ENCODE peak calls at places on chromosomes 3 and 15, in eight cellular contexts. One of them, this sample, is unnamed. For H3K27me3, the result is how much of the 10 kb centered on the place peaks cover.

GRCh38 chr3:194139085-194139976 is 3.4 kb downstream of the HES1 start:
- DNase-seq in transverse colon: no peak
- DNase-seq in gastrocnemius medialis: no peak
- DNase-seq in psoas muscle: peak
- DNase-seq in CD8-positive, alpha-beta memory T cell: no peak
- DNase-seq in bronchial epithelial cell: peak
- DNase-seq in colonic mucosa: no peak
- DNase-seq in K562: peak
- DNase-seq in this sample: peak

GRCh38 chr3:14691239-14691638 is 16.3 kb downstream of the C3orf20 start:
- DNase-seq in transverse colon: no peak
- DNase-seq in gastrocnemius medialis: no peak
- DNase-seq in psoas muscle: no peak
- DNase-seq in CD8-positive, alpha-beta memory T cell: no peak
- DNase-seq in bronchial epithelial cell: no peak
- DNase-seq in colonic mucosa: no peak
- DNase-seq in K562: no peak
- DNase-seq in this sample: no peak

GRCh38 chr15:28086175-28086703 is 12.9 kb downstream of the OCA2 start:
- DNase-seq in transverse colon: peak
- DNase-seq in gastrocnemius medialis: no peak
- DNase-seq in psoas muscle: no peak
- DNase-seq in CD8-positive, alpha-beta memory T cell: peak
- DNase-seq in bronchial epithelial cell: peak
- DNase-seq in colonic mucosa: peak
- DNase-seq in K562: peak
- DNase-seq in this sample: no peak

GRCh38 chr3:152564454-152564853 is 270.5 kb upstream of the P2RY1 start:
- DNase-seq in transverse colon: no peak
- DNase-seq in gastrocnemius medialis: no peak
- DNase-seq in psoas muscle: no peak
- DNase-seq in CD8-positive, alpha-beta memory T cell: no peak
- DNase-seq in bronchial epithelial cell: no peak
- DNase-seq in colonic mucosa: no peak
- DNase-seq in K562: no peak
- DNase-seq in this sample: no peak

GRCh38 chr3:52887166-52887565 is 10.2 kb downstream of the STIMATE start:
- DNase-seq in transverse colon: no peak
- DNase-seq in gastrocnemius medialis: no peak
- DNase-seq in psoas muscle: no peak
- DNase-seq in CD8-positive, alpha-beta memory T cell: no peak
- DNase-seq in bronchial epithelial cell: no peak
- DNase-seq in colonic mucosa: no peak
- DNase-seq in K562: no peak
- DNase-seq in this sample: no peak

GRCh38 chr3:43641306-43642114 is 19.7 kb upstream of the ANO10 start:
- DNase-seq in transverse colon: no peak
- DNase-seq in gastrocnemius medialis: no peak
- DNase-seq in psoas muscle: no peak
- DNase-seq in CD8-positive, alpha-beta memory T cell: no peak
- DNase-seq in bronchial epithelial cell: no peak
- DNase-seq in colonic mucosa: no peak
- DNase-seq in K562: no peak
- DNase-seq in this sample: no peak

GRCh38 chr15:75693501-75694240 is 19.0 kb downstream of the CSPG4 start:
- DNase-seq in transverse colon: no peak
- DNase-seq in gastrocnemius medialis: no peak
- DNase-seq in psoas muscle: no peak
- DNase-seq in CD8-positive, alpha-beta memory T cell: no peak
- DNase-seq in bronchial epithelial cell: peak
- DNase-seq in colonic mucosa: no peak
- DNase-seq in K562: no peak
- DNase-seq in this sample: no peak

GRCh38 chr3:44970916-44971490 is 5.0 kb downstream of the ZDHHC3 start:
- DNase-seq in transverse colon: no peak
- DNase-seq in gastrocnemius medialis: no peak
- DNase-seq in psoas muscle: no peak
- DNase-seq in CD8-positive, alpha-beta memory T cell: no peak
- DNase-seq in bronchial epithelial cell: peak
- DNase-seq in colonic mucosa: no peak
- DNase-seq in K562: no peak
- DNase-seq in this sample: no peak

GRCh38 chr3:188697127-188697526 is 474.6 kb upstream of the TPRG1 start:
- DNase-seq in transverse colon: no peak
- DNase-seq in gastrocnemius medialis: no peak
- DNase-seq in psoas muscle: no peak
- DNase-seq in CD8-positive, alpha-beta memory T cell: no peak
- DNase-seq in bronchial epithelial cell: no peak
- DNase-seq in colonic mucosa: no peak
- DNase-seq in K562: no peak
- DNase-seq in this sample: no peak

GRCh38 chr3:127286571-127287140 is 1.2 kb downstream of the PRR20G start:
- DNase-seq in transverse colon: no peak
- DNase-seq in gastrocnemius medialis: no peak
- DNase-seq in psoas muscle: no peak
- DNase-seq in CD8-positive, alpha-beta memory T cell: no peak
- DNase-seq in bronchial epithelial cell: peak
- DNase-seq in colonic mucosa: no peak
- DNase-seq in K562: no peak
- DNase-seq in this sample: no peak

GRCh38 chr3:12938258-12938711 is 96.9 kb upstream of the RPL32 start:
- DNase-seq in transverse colon: no peak
- DNase-seq in gastrocnemius medialis: no peak
- DNase-seq in psoas muscle: no peak
- DNase-seq in CD8-positive, alpha-beta memory T cell: no peak
- DNase-seq in bronchial epithelial cell: no peak
- DNase-seq in colonic mucosa: peak
- DNase-seq in K562: no peak
- DNase-seq in this sample: no peak

GRCh38 chr3:94303897-94304296 is 241.0 kb downstream of the NSUN3 start:
- DNase-seq in transverse colon: no peak
- DNase-seq in gastrocnemius medialis: no peak
- DNase-seq in psoas muscle: no peak
- DNase-seq in CD8-positive, alpha-beta memory T cell: no peak
- DNase-seq in bronchial epithelial cell: no peak
- DNase-seq in colonic mucosa: no peak
- DNase-seq in K562: no peak
- DNase-seq in this sample: no peak

GRCh38 chr3:105824129-105824528 is 44.7 kb downstream of the CBLB start:
- DNase-seq in transverse colon: no peak
- DNase-seq in gastrocnemius medialis: no peak
- DNase-seq in psoas muscle: no peak
- DNase-seq in CD8-positive, alpha-beta memory T cell: no peak
- DNase-seq in bronchial epithelial cell: no peak
- DNase-seq in colonic mucosa: no peak
- DNase-seq in K562: no peak
- DNase-seq in this sample: no peak

GRCh38 chr15:34808016-34808415 is 12.7 kb upstream of the ACTC1 start:
- DNase-seq in transverse colon: no peak
- DNase-seq in gastrocnemius medialis: no peak
- DNase-seq in psoas muscle: no peak
- DNase-seq in CD8-positive, alpha-beta memory T cell: no peak
- DNase-seq in bronchial epithelial cell: peak
- DNase-seq in colonic mucosa: no peak
- DNase-seq in K562: peak
- DNase-seq in this sample: no peak

GRCh38 chr3:12969487-12969886 is 103.7 kb downstream of the IQSEC1 start:
- DNase-seq in transverse colon: no peak
- DNase-seq in gastrocnemius medialis: no peak
- DNase-seq in psoas muscle: peak
- DNase-seq in CD8-positive, alpha-beta memory T cell: no peak
- DNase-seq in bronchial epithelial cell: no peak
- DNase-seq in colonic mucosa: no peak
- DNase-seq in K562: no peak
- DNase-seq in this sample: no peak

GRCh38 chr3:157300091-157300490 is 136.6 kb upstream of the PTX3 start:
- DNase-seq in transverse colon: no peak
- DNase-seq in gastrocnemius medialis: no peak
- DNase-seq in psoas muscle: no peak
- DNase-seq in CD8-positive, alpha-beta memory T cell: no peak
- DNase-seq in bronchial epithelial cell: no peak
- DNase-seq in colonic mucosa: no peak
- DNase-seq in K562: no peak
- DNase-seq in this sample: no peak

GRCh38 chr3:157290761-157291160 is 130.8 kb upstream of the CCNL1 start:
- DNase-seq in transverse colon: no peak
- DNase-seq in gastrocnemius medialis: no peak
- DNase-seq in psoas muscle: no peak
- DNase-seq in CD8-positive, alpha-beta memory T cell: no peak
- DNase-seq in bronchial epithelial cell: no peak
- DNase-seq in colonic mucosa: no peak
- DNase-seq in K562: no peak
- DNase-seq in this sample: no peak

GRCh38 chr3:157294444-157294843 is 134.5 kb upstream of the CCNL1 start:
- DNase-seq in transverse colon: no peak
- DNase-seq in gastrocnemius medialis: no peak
- DNase-seq in psoas muscle: no peak
- DNase-seq in CD8-positive, alpha-beta memory T cell: no peak
- DNase-seq in bronchial epithelial cell: no peak
- DNase-seq in colonic mucosa: no peak
- DNase-seq in K562: no peak
- DNase-seq in this sample: no peak

GRCh38 chr3:157294953-157295352 is 135.0 kb upstream of the CCNL1 start:
- DNase-seq in transverse colon: no peak
- DNase-seq in gastrocnemius medialis: no peak
- DNase-seq in psoas muscle: no peak
- DNase-seq in CD8-positive, alpha-beta memory T cell: no peak
- DNase-seq in bronchial epithelial cell: no peak
- DNase-seq in colonic mucosa: no peak
- DNase-seq in K562: no peak
- DNase-seq in this sample: no peak
- H3K27me3 ChIP-seq in transverse colon: under half
- H3K27me3 ChIP-seq in gastrocnemius medialis: under half
- H3K27me3 ChIP-seq in psoas muscle: under half
- H3K27me3 ChIP-seq in CD8-positive, alpha-beta memory T cell: under half
- H3K27me3 ChIP-seq in bronchial epithelial cell: under half
- H3K27me3 ChIP-seq in colonic mucosa: under half
- H3K27me3 ChIP-seq in K562: under half
- H3K27me3 ChIP-seq in this sample: under half

GRCh38 chr3:123616593-123616992 is 31.7 kb upstream of the HACD2 start:
- DNase-seq in transverse colon: no peak
- DNase-seq in gastrocnemius medialis: no peak
- DNase-seq in psoas muscle: no peak
- DNase-seq in CD8-positive, alpha-beta memory T cell: no peak
- DNase-seq in bronchial epithelial cell: no peak
- DNase-seq in colonic mucosa: no peak
- DNase-seq in K562: no peak
- DNase-seq in this sample: no peak

GRCh38 chr3:123621510-123622189 is 36.8 kb upstream of the HACD2 start:
- DNase-seq in transverse colon: no peak
- DNase-seq in gastrocnemius medialis: no peak
- DNase-seq in psoas muscle: no peak
- DNase-seq in CD8-positive, alpha-beta memory T cell: no peak
- DNase-seq in bronchial epithelial cell: no peak
- DNase-seq in colonic mucosa: no peak
- DNase-seq in K562: no peak
- DNase-seq in this sample: no peak

GRCh38 chr3:123620338-123620737 is 35.5 kb upstream of the HACD2 start:
- DNase-seq in transverse colon: peak
- DNase-seq in gastrocnemius medialis: no peak
- DNase-seq in psoas muscle: no peak
- DNase-seq in CD8-positive, alpha-beta memory T cell: no peak
- DNase-seq in bronchial epithelial cell: no peak
- DNase-seq in colonic mucosa: no peak
- DNase-seq in K562: no peak
- DNase-seq in this sample: no peak

GRCh38 chr3:123618768-123619484 is 34.1 kb upstream of the HACD2 start:
- DNase-seq in transverse colon: peak
- DNase-seq in gastrocnemius medialis: peak
- DNase-seq in psoas muscle: peak
- DNase-seq in CD8-positive, alpha-beta memory T cell: no peak
- DNase-seq in bronchial epithelial cell: peak
- DNase-seq in colonic mucosa: peak
- DNase-seq in K562: peak
- DNase-seq in this sample: no peak

DNA sequence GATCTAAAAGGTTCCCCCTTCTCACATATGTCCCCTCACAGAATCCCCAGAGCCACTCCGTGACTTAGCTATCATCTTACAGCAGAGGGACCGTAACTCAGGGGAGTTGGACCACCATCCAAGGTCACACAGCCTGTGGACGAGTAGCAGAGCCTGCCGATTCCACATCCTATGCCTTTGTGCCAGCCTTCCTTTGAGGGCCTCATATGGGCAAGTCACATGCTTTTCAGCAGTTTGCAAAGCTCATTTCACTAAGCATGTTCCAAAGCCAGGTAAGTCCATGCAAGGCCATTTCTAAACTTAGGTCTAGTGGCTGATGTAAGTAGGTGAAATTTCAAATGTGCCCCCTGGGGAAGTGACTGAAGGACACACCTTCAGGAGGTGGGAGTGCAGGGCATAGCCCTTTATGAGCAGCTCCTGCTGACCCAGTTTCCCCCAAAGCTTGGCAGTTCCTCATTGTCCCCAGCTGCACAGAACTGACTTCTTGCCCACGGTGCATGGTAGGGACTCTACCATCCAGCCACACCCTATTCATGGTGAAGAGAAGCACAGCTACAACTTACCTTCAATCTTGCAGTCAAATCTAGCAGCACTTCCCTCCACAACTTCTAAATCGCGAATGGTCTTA is 33.3 kb upstream of the HACD2 start:
- DNase-seq in transverse colon: no peak
- DNase-seq in gastrocnemius medialis: no peak
- DNase-seq in psoas muscle: no peak
- DNase-seq in CD8-positive, alpha-beta memory T cell: no peak
- DNase-seq in bronchial epithelial cell: no peak
- DNase-seq in colonic mucosa: no peak
- DNase-seq in K562: no peak
- DNase-seq in this sample: no peak
- H3K4me3 ChIP-seq in transverse colon: peak
- H3K4me3 ChIP-seq in gastrocnemius medialis: no peak
- H3K4me3 ChIP-seq in psoas muscle: no peak
- H3K4me3 ChIP-seq in CD8-positive, alpha-beta memory T cell: no peak
- H3K4me3 ChIP-seq in bronchial epithelial cell: no peak
- H3K4me3 ChIP-seq in colonic mucosa: peak
- H3K4me3 ChIP-seq in K562: no peak
- H3K4me3 ChIP-seq in this sample: peak

GRCh38 chr3:141963301-141963700 is 86.9 kb downstream of the ATP1B3 start:
- DNase-seq in transverse colon: no peak
- DNase-seq in gastrocnemius medialis: no peak
- DNase-seq in psoas muscle: no peak
- DNase-seq in CD8-positive, alpha-beta memory T cell: no peak
- DNase-seq in bronchial epithelial cell: no peak
- DNase-seq in colonic mucosa: no peak
- DNase-seq in K562: no peak
- DNase-seq in this sample: no peak
- H3K27me3 ChIP-seq in transverse colon: under half
- H3K27me3 ChIP-seq in gastrocnemius medialis: under half
- H3K27me3 ChIP-seq in psoas muscle: under half
- H3K27me3 ChIP-seq in CD8-positive, alpha-beta memory T cell: under half
- H3K27me3 ChIP-seq in bronchial epithelial cell: under half
- H3K27me3 ChIP-seq in colonic mucosa: under half
- H3K27me3 ChIP-seq in K562: under half
- H3K27me3 ChIP-seq in this sample: under half

DNA sequence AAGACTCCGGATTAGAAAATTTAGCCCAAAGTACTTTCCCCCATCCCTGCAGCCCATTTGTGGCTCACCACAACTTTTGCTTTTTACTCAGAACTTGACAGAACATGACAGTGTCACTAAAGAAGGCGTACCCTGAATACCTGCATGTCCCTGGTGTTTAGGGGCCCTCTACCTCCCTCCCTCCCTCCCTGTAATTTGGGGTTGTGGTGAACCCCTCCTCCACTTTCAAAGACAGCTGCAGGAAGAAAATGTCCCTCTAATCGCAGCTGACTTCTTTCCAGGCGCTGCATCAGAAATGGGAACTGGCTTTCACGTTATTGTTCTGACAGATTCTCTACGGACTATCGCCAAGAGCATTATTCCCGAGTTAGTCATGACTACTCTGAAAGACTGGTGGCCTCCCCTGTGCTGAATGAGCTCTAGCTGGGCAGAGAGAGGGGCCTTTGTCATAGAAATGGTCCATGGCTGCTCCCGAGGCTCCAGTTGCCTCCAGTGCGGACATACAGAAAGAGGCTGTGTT is 93.2 kb upstream of the ARHGEF3 start:
- DNase-seq in transverse colon: no peak
- DNase-seq in gastrocnemius medialis: no peak
- DNase-seq in psoas muscle: no peak
- DNase-seq in CD8-positive, alpha-beta memory T cell: no peak
- DNase-seq in bronchial epithelial cell: no peak
- DNase-seq in colonic mucosa: peak
- DNase-seq in K562: no peak
- DNase-seq in this sample: no peak
- H3K4me3 ChIP-seq in transverse colon: no peak
- H3K4me3 ChIP-seq in gastrocnemius medialis: no peak
- H3K4me3 ChIP-seq in psoas muscle: no peak
- H3K4me3 ChIP-seq in CD8-positive, alpha-beta memory T cell: no peak
- H3K4me3 ChIP-seq in bronchial epithelial cell: no peak
- H3K4me3 ChIP-seq in colonic mucosa: no peak
- H3K4me3 ChIP-seq in K562: no peak
- H3K4me3 ChIP-seq in this sample: no peak